ENCODE peak calls at places on chromosomes 3 and 15, in five cellular contexts. K is WERI-Rb-1, O is heart left ventricle, R is mammary epithelial cell, G is HCT116. V is an unnamed sample.

GRCh38 chr15:100721758-100722550 is 119.6 kb downstream of the ASB7 start:
- DNase-seq in K (no peak), O (no peak), R (peak; percentile 100), G (peak; percentile 97), V (peak; percentile 50)

GRCh38 chr3:62559831-62560445 is 186.6 kb upstream of the FEZF2 start:
- DNase-seq in K (no peak), O (no peak), R (no peak), G (peak; percentile 10), V (no peak)

GRCh38 chr3:12988728-12989454 is 84.3 kb downstream of the IQSEC1 start:
- DNase-seq in K (no peak), O (no peak), R (no peak), G (no peak), V (no peak)

GRCh38 chr3:42898896-42899675 is 6.9 kb upstream of the ZNF662 start:
- DNase-seq in K (no peak), O (no peak), R (no peak), G (no peak), V (no peak)

GRCh38 chr3:8052599-8053185 is 448.9 kb upstream of the LMCD1 start:
- DNase-seq in K (peak; percentile 95), O (no peak), R (no peak), G (no peak), V (peak; percentile 22)

GRCh38 chr3:13414040-13414729 is 5.9 kb downstream of the NUP210 start:
- DNase-seq in K (no peak), O (peak; percentile 79), R (no peak), G (no peak), V (peak; percentile 40)

GRCh38 chr3:104145164-104145563 is 1221.5 kb upstream of the ALCAM start:
- DNase-seq in K (no peak), O (no peak), R (no peak), G (no peak), V (no peak)

GRCh38 chr3:37287776-37288175 is 113.4 kb upstream of the LRRFIP2 start:
- DNase-seq in K (no peak), O (no peak), R (peak; percentile 84), G (no peak), V (no peak)

GRCh38 chr3:161559177-161559998 is 62.8 kb downstream of the OTOL1 start:
- DNase-seq in K (no peak), O (no peak), R (peak; percentile 34), G (peak; percentile 39), V (no peak)

GRCh38 chr15:25850154-25851111 is 12.7 kb downstream of the ATP10A start:
- DNase-seq in K (no peak), O (peak; percentile 90), R (no peak), G (no peak), V (peak; percentile 57)

GRCh38 chr15:45630958-45631691 is 3.7 kb upstream of the SQOR start:
- DNase-seq in K (no peak), O (no peak), R (peak; percentile 90), G (peak; percentile 40), V (peak; percentile 66)

GRCh38 chr3:69763458-69763857 is 24.2 kb downstream of the MITF start:
- DNase-seq in K (no peak), O (no peak), R (no peak), G (no peak), V (no peak)

GRCh38 chr15:72199721-72200212 is 2.2 kb upstream of the GRAMD2A start:
- DNase-seq in K (peak; percentile 77), O (peak; percentile 75), R (peak; percentile 65), G (peak; percentile 65), V (peak; percentile 88)

GRCh38 chr3:155753038-155753647 is 8.3 kb upstream of the PLCH1 start:
- DNase-seq in K (no peak), O (no peak), R (no peak), G (no peak), V (no peak)

GRCh38 chr3:68163961-68164360 is 509.5 kb upstream of the SUCLG2 start:
- DNase-seq in K (no peak), O (no peak), R (no peak), G (no peak), V (no peak)

GRCh38 chr3:22713936-22714335 is 489.2 kb upstream of the UBE2E2 start:
- DNase-seq in K (no peak), O (no peak), R (peak; percentile 85), G (no peak), V (no peak)

GRCh38 chr3:131077904-131078303 is 51.2 kb downstream of the NEK11 start:
- DNase-seq in K (no peak), O (no peak), R (no peak), G (no peak), V (no peak)

GRCh38 chr3:53703630-53704362 is 142.4 kb downstream of the CHDH start:
- DNase-seq in K (no peak), O (no peak), R (no peak), G (no peak), V (no peak)

GRCh38 chr3:132549890-132550578 is 47.0 kb upstream of the ACKR4 start:
- DNase-seq in K (no peak), O (no peak), R (peak; percentile 80), G (no peak), V (no peak)

GRCh38 chr15:95131071-95131683 is 899.8 kb downstream of the MCTP2 start:
- DNase-seq in K (no peak), O (no peak), R (no peak), G (no peak), V (no peak)

GRCh38 chr15:32844118-32844711 is 126.4 kb downstream of the GREM1 start:
- DNase-seq in K (peak; percentile 10), O (no peak), R (peak; percentile 14), G (peak; percentile 40), V (no peak)

GRCh38 chr15:36696191-36696590 is 116.8 kb downstream of the CDIN1 start:
- DNase-seq in K (no peak), O (no peak), R (no peak), G (no peak), V (no peak)

GRCh38 chr15:77118787-77119410 is 48.0 kb upstream of the TSPAN3 start:
- DNase-seq in K (peak; percentile 38), O (no peak), R (peak; percentile 40), G (peak; percentile 36), V (peak; percentile 49)

GRCh38 chr15:73924258-73924921 is 1.9 kb upstream of the LOXL1 start:
- DNase-seq in K (peak; percentile 91), O (no peak), R (peak; percentile 64), G (no peak), V (no peak)

GRCh38 chr3:80999481-80999880 is 762.0 kb downstream of the GBE1 start:
- DNase-seq in K (no peak), O (no peak), R (no peak), G (no peak), V (no peak)

GRCh38 chr3:74352166-74352565 is 262.3 kb downstream of the CNTN3 start:
- DNase-seq in K (no peak), O (no peak), R (no peak), G (no peak), V (no peak)

GRCh38 chr3:188165596-188165995 is 11.6 kb downstream of the LPP start:
- DNase-seq in K (no peak), O (no peak), R (no peak), G (no peak), V (no peak)

GRCh38 chr3:83189634-83190033 is 1428.2 kb upstream of the GBE1 start:
- DNase-seq in K (no peak), O (no peak), R (no peak), G (no peak), V (no peak)

GRCh38 chr3:158801200-158801599 is 654 bp upstream of the MFSD1 start:
- DNase-seq in K (no peak), O (no peak), R (peak; percentile 21), G (no peak), V (peak; percentile 59)

GRCh38 chr3:143001034-143001368 is 369 bp upstream of the U2SURP start:
- DNase-seq in K (no peak), O (no peak), R (no peak), G (no peak), V (no peak)

GRCh38 chr3:23259515-23259914 is 56.4 kb downstream of the UBE2E2 start:
- DNase-seq in K (no peak), O (no peak), R (no peak), G (no peak), V (no peak)

GRCh38 chr3:29346828-29347227 is 66.0 kb downstream of the RBMS3 start:
- DNase-seq in K (no peak), O (no peak), R (no peak), G (no peak), V (no peak)

GRCh38 chr15:67166280-67167009 is 88.0 kb downstream of the AAGAB start:
- DNase-seq in K (no peak), O (no peak), R (no peak), G (no peak), V (no peak)
- H3K36me3 ChIP-seq in K (no peaks in the 10 kb centered on the region), O (peaks cover 54% of the 10 kb centered on the region), R (peaks cover 11% of the 10 kb centered on the region), G (peaks cover 2% of the 10 kb centered on the region), V (no peaks in the 10 kb centered on the region)

GRCh38 chr15:30917675-30918074 is 14.0 kb downstream of the FAN1 start:
- DNase-seq in K (no peak), O (no peak), R (no peak), G (no peak), V (no peak)
- H3K36me3 ChIP-seq in K (peaks cover 66% of the 10 kb centered on the region), O (peaks cover 99% of the 10 kb centered on the region), R (peaks cover 18% of the 10 kb centered on the region), G (peaks cover 43% of the 10 kb centered on the region), V (no peaks in the 10 kb centered on the region)

GRCh38 chr3:191362036-191362435 is 31.7 kb upstream of the UTS2B start:
- DNase-seq in K (no peak), O (no peak), R (no peak), G (no peak), V (no peak)
- H3K36me3 ChIP-seq in K (peaks cover 4% of the 10 kb centered on the region), O (peaks cover 96% of the 10 kb centered on the region), R (peaks cover 17% of the 10 kb centered on the region), G (peaks cover 2% of the 10 kb centered on the region), V (peaks cover 7% of the 10 kb centered on the region)

GRCh38 chr3:48185129-48185528 is 3.1 kb downstream of the CDC25A start:
- DNase-seq in K (no peak), O (no peak), R (no peak), G (no peak), V (no peak)
- H3K36me3 ChIP-seq in K (peaks cover 74% of the 10 kb centered on the region), O (peaks cover 3% of the 10 kb centered on the region), R (peaks cover 23% of the 10 kb centered on the region), G (peaks cover 23% of the 10 kb centered on the region), V (no peaks in the 10 kb centered on the region)

GRCh38 chr15:51991141-51991540 is 19.6 kb upstream of the LEO1 start:
- DNase-seq in K (no peak), O (no peak), R (no peak), G (no peak), V (no peak)
- H3K36me3 ChIP-seq in K (no peaks in the 10 kb centered on the region), O (no peaks in the 10 kb centered on the region), R (no peaks in the 10 kb centered on the region), G (no peaks in the 10 kb centered on the region), V (no peaks in the 10 kb centered on the region)

GRCh38 chr3:141239551-141240281 is 8.1 kb downstream of the PXYLP1 start:
- DNase-seq in K (no peak), O (no peak), R (no peak), G (no peak), V (no peak)
- H3K36me3 ChIP-seq in K (peaks cover 19% of the 10 kb centered on the region), O (no peaks in the 10 kb centered on the region), R (no peaks in the 10 kb centered on the region), G (no peaks in the 10 kb centered on the region), V (no peaks in the 10 kb centered on the region)

DNA sequence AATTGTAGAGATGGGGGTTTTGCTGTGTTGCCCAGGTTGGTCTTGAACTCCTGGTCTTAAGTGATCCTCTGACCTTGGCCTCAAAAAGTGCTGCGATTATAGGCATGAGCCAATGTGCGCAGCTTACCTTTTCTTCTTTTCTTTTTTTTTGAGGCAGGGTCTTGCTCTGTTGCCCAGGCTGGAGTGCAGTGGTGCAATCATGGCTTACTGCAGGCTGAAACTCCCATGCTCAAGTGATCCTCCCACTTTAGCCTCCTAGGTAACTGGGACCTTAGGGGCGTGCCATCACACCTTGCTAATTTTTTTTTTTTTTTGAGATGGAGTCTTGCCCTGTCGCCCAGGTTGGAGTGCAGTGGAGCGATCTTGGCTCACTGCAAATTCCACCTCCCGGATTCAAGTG is 13.0 kb downstream of the RBM6 start:
- DNase-seq in K (no peak), O (no peak), R (no peak), G (no peak), V (no peak)
- H3K36me3 ChIP-seq in K (no peaks in the 10 kb centered on the region), O (no peaks in the 10 kb centered on the region), R (no peaks in the 10 kb centered on the region), G (no peaks in the 10 kb centered on the region), V (no peaks in the 10 kb centered on the region)